ENCODE peak calls at places on chromosomes 6 and 20, in six cellular contexts. C, O, L, B, E and P are unnamed samples.

GRCh38 chr20:547394-547793 is 3.8 kb upstream of the CSNK2A1 start:
- DNase-seq in C (no peak), B (no peak), L (no peak), O (no peak), E (no peak), P (no peak)

GRCh38 chr6:108113557-108114519 is 39.3 kb upstream of the OSTM1 start:
- DNase-seq in O (peak; percentile 59), C (peak; percentile 8), E (peak; percentile 30), L (no peak), B (peak; percentile 48), P (peak; percentile 29)

GRCh38 chr20:31594558-31595379 is 10.3 kb upstream of the ID1 start:
- DNase-seq in B (no peak), L (peak; percentile 31), C (no peak), E (no peak), O (no peak), P (peak; percentile 74)

GRCh38 chr6:161079566-161080262 is 88.1 kb downstream of the MAP3K4 start:
- DNase-seq in B (peak; percentile 88), L (no peak), O (no peak), C (peak; percentile 13), E (no peak), P (peak; percentile 59)

GRCh38 chr20:1041845-1042390 is 39.8 kb upstream of the RSPO4 start:
- DNase-seq in B (no peak), L (no peak), O (no peak), C (no peak), E (no peak), P (no peak)

GRCh38 chr6:168937061-168937460 is 316.6 kb downstream of the THBS2 start:
- DNase-seq in B (peak; percentile 12), L (no peak), E (no peak), O (no peak), C (no peak), P (peak; percentile 79)

GRCh38 chr20:62527781-62528180 is 52.0 kb upstream of the GATA5 start:
- DNase-seq in E (no peak), O (no peak), C (no peak), L (no peak), B (no peak), P (no peak)

GRCh38 chr6:142542704-142543233 is 241.0 kb downstream of the ADGRG6 start:
- DNase-seq in O (no peak), C (peak; percentile 48), B (peak; percentile 81), E (no peak), L (peak; percentile 43), P (peak; percentile 86)

GRCh38 chr20:17928633-17929311 is 39.8 kb downstream of the SNX5 start:
- DNase-seq in O (no peak), B (no peak), L (peak; percentile 72), E (peak; percentile 41), C (no peak), P (no peak)

GRCh38 chr20:50138479-50139393 is 14.8 kb downstream of the PEDS1 start:
- DNase-seq in B (no peak), O (no peak), L (no peak), E (no peak), C (no peak), P (no peak)

DNA sequence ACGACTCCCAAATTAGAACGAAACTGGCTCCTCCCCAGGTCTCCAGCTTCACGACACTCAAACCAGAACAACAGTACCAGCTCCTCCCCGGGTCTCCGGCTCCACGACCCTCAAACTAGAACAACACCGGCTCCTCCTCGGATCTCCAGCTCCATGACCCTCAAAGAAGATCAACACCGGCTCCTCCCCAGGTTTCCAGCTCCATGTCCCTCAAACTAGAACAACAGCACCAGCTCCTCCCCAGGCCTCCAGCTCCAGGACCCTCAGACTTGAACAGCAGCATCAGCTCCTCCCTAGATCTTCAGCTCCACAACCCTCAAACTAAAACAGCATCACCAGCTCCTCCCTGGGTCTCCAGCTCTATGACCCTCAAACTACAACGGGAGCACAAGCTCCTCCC is 13.8 kb downstream of the ULBP3 start:
- DNase-seq in C (no peak), L (no peak), O (no peak), E (peak; percentile 6), B (no peak), P (no peak)
- H3K27me3 ChIP-seq in C (peaks cover 32% of the 10 kb centered on the region), L (peaks cover 9% of the 10 kb centered on the region), O (peaks cover 54% of the 10 kb centered on the region), E (no peaks in the 10 kb centered on the region), B (peaks cover 46% of the 10 kb centered on the region), P (peaks cover 6% of the 10 kb centered on the region)

GRCh38 chr20:64101731-64102621 is 5.4 kb downstream of the NPBWR2 start:
- DNase-seq in O (peak; percentile 82), B (no peak), C (no peak), L (peak; percentile 48), E (peak; percentile 46), P (peak; percentile 37)
- H3K4me3 ChIP-seq in O (peak overlapping the region; percentile 40), B (no peak overlapping the region), C (no peak overlapping the region), L (peak overlapping the region; percentile 40), E (peak overlapping the region; percentile 46), P (peak overlapping the region; percentile 28)

GRCh38 chr6:27370391-27370790 is 18.2 kb upstream of the ZNF391 start:
- DNase-seq in B (no peak), E (no peak), O (no peak), L (no peak), C (no peak), P (no peak)

GRCh38 chr6:27374824-27375612 is 13.5 kb upstream of the ZNF391 start:
- DNase-seq in E (peak; percentile 85), B (peak; percentile 8), L (peak; percentile 84), O (peak; percentile 87), C (no peak), P (peak; percentile 75)

GRCh38 chr6:27375613-27376079 is 12.9 kb upstream of the ZNF391 start:
- DNase-seq in O (peak; percentile 13), E (no peak), L (no peak), C (no peak), B (no peak), P (no peak)
- H3K27me3 ChIP-seq in O (no peaks in the 10 kb centered on the region), E (no peaks in the 10 kb centered on the region), L (no peaks in the 10 kb centered on the region), C (peaks cover 6% of the 10 kb centered on the region), B (peaks cover 2% of the 10 kb centered on the region), P (no peaks in the 10 kb centered on the region)

GRCh38 chr20:35290887-35291417 is 1.3 kb downstream of the FAM83C start:
- DNase-seq in C (no peak), E (no peak), O (no peak), B (no peak), L (no peak), P (no peak)

GRCh38 chr20:35293303-35294292 is 1.4 kb upstream of the FAM83C start:
- DNase-seq in C (no peak), B (no peak), E (no peak), O (no peak), L (no peak), P (no peak)

GRCh38 chr20:35290186-35290886 is 1.9 kb downstream of the FAM83C start:
- DNase-seq in B (no peak), E (no peak), C (no peak), L (no peak), O (no peak), P (no peak)

GRCh38 chr20:35292504-35293285 is 470 bp upstream of the FAM83C start:
- DNase-seq in O (no peak), L (no peak), C (no peak), E (no peak), B (no peak), P (no peak)

GRCh38 chr20:35291654-35292503 is at the start of gene FAM83C:
- DNase-seq in O (no peak), C (no peak), B (no peak), E (no peak), L (no peak), P (no peak)
- H3K4me3 ChIP-seq in O (no peak within 1 kb of the TSS), C (no peak within 1 kb of the TSS), B (no peak within 1 kb of the TSS), E (no peak within 1 kb of the TSS), L (no peak within 1 kb of the TSS), P (no peak within 1 kb of the TSS)

GRCh38 chr6:43274916-43275597 is 23.0 kb upstream of the SLC22A7 start:
- DNase-seq in C (no peak), E (peak; percentile 72), B (no peak), O (no peak), L (peak; percentile 55), P (no peak)
- H3K27me3 ChIP-seq in C (peaks cover 53% of the 10 kb centered on the region), E (no peaks in the 10 kb centered on the region), B (peaks cover 52% of the 10 kb centered on the region), O (peaks cover 30% of the 10 kb centered on the region), L (peaks cover 15% of the 10 kb centered on the region), P (no peaks in the 10 kb centered on the region)

DNA sequence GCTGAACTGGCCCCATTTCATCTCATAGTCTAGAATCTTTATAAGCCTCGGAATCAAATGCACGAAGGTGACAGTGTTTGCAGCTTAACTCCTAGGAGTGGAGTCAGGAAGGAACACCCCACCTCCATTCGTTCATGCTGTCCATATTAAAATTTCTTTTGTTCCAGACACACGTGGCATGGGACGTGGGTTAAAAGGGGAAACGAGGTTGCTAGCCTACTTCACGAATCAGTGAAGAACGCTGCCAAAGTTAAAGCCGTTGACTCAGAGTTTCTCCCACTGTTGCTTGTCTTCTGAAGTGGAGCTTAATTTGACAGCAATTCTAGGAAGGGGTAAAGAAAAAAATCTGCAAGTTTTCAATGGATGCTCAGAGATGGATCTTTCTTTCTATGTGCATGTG is 499.0 kb downstream of the CD83 start:
- DNase-seq in C (no peak), E (no peak), B (no peak), O (no peak), L (no peak), P (no peak)
- H3K4me3 ChIP-seq in C (no peak overlapping the region), E (no peak overlapping the region), B (no peak overlapping the region), O (no peak overlapping the region), L (no peak overlapping the region), P (no peak overlapping the region)